ENCODE peak calls at places on chromosome 2, in six cellular contexts. R is GM06990, B is pancreas, K is lower lobe of right lung, O is cardiac fibroblast, L is RWPE1. S is an unnamed sample.

GRCh38 chr2:182870227-182870626 is 3.8 kb upstream of the FRZB start:
- DNase-seq in K (no peak), R (no peak), B (no peak), L (no peak), O (no peak), S (no peak)

GRCh38 chr2:148674063-148675020 is 29.8 kb downstream of the EPC2 start:
- DNase-seq in L (peak), B (no peak), O (no peak), R (peak), K (no peak), S (no peak)

GRCh38 chr2:9097239-9097638 is 93.8 kb upstream of the MBOAT2 start:
- DNase-seq in O (no peak), K (no peak), B (no peak), R (no peak), L (no peak), S (no peak)

GRCh38 chr2:106953236-106953635 is 67.3 kb upstream of the ST6GAL2 start:
- DNase-seq in K (no peak), B (no peak), R (no peak), O (no peak), L (no peak), S (no peak)

GRCh38 chr2:165015052-165015642 is 59.8 kb upstream of the SLC38A11 start:
- DNase-seq in K (peak), L (peak), R (no peak), B (peak), O (peak), S (peak)

GRCh38 chr2:223933098-223933800 is 11.9 kb downstream of the WDFY1 start:
- DNase-seq in R (no peak), B (no peak), L (no peak), K (no peak), O (no peak), S (no peak)

GRCh38 chr2:130824492-130825061 is 12.1 kb upstream of the ARHGEF4 start:
- DNase-seq in B (no peak), R (no peak), O (peak), L (peak), K (no peak), S (peak)

GRCh38 chr2:64525323-64525625 is 1.1 kb downstream of the AFTPH start:
- DNase-seq in R (peak), B (no peak), O (peak), L (peak), K (no peak), S (no peak)

GRCh38 chr2:101133492-101134101 is 17.6 kb downstream of the TBC1D8 start:
- DNase-seq in L (no peak), R (no peak), O (no peak), K (no peak), B (no peak), S (peak)

GRCh38 chr2:147632193-147632592 is 212.6 kb upstream of the ACVR2A start:
- DNase-seq in R (peak), L (no peak), O (no peak), B (no peak), K (no peak), S (no peak)

GRCh38 chr2:236644502-236644911 is 74.9 kb downstream of the ACKR3 start:
- DNase-seq in L (no peak), K (no peak), B (no peak), R (no peak), O (no peak), S (no peak)

GRCh38 chr2:42084231-42084671 is 36.4 kb downstream of the PKDCC start:
- DNase-seq in L (no peak), K (no peak), R (no peak), O (peak), B (peak), S (no peak)

GRCh38 chr2:127080941-127081769 is 25.8 kb downstream of the BIN1 start:
- DNase-seq in O (peak), K (peak), R (peak), L (peak), B (no peak), S (peak)

GRCh38 chr2:203673933-203674332 is 32.5 kb upstream of the CD28 start:
- DNase-seq in B (no peak), K (no peak), L (no peak), O (peak), R (peak), S (no peak)

GRCh38 chr2:102932521-102932920 is 170.7 kb downstream of the TMEM182 start:
- DNase-seq in L (no peak), R (no peak), O (no peak), K (no peak), B (no peak), S (no peak)

GRCh38 chr2:196592331-196592911 is 47.1 kb upstream of the CCDC150 start:
- DNase-seq in L (peak), R (no peak), B (peak), O (peak), K (peak), S (no peak)

GRCh38 chr2:157857881-157858280 is 18.2 kb downstream of the ACVR1 start:
- DNase-seq in K (no peak), B (no peak), R (no peak), O (peak), L (no peak), S (no peak)

GRCh38 chr2:226475650-226476049 is 324.0 kb downstream of the IRS1 start:
- DNase-seq in B (no peak), O (peak), L (peak), K (no peak), R (no peak), S (no peak)

GRCh38 chr2:241018051-241018891 is 19.9 kb downstream of the SNED1 start:
- DNase-seq in B (no peak), L (no peak), R (no peak), O (no peak), K (no peak), S (no peak)

GRCh38 chr2:143581989-143582719 is 452.9 kb downstream of the ARHGAP15 start:
- DNase-seq in R (no peak), B (no peak), L (no peak), K (no peak), O (peak), S (no peak)

GRCh38 chr2:27932396-27932795 is 41.9 kb downstream of the BABAM2 start:
- DNase-seq in R (no peak), L (peak), O (peak), B (no peak), K (no peak), S (no peak)

GRCh38 chr2:239260546-239261327 is 140.1 kb downstream of the HDAC4 start:
- DNase-seq in B (no peak), O (no peak), L (no peak), R (no peak), K (no peak), S (no peak)

GRCh38 chr2:227615181-227615580 is 541 bp upstream of the SCYGR3 start:
- DNase-seq in B (no peak), L (no peak), O (no peak), K (no peak), R (no peak), S (no peak)

GRCh38 chr2:164692114-164692513 is 70.8 kb upstream of the GRB14 start:
- DNase-seq in O (no peak), R (no peak), K (no peak), L (no peak), B (no peak), S (no peak)

GRCh38 chr2:45533771-45534170 is 77.3 kb downstream of the SRBD1 start:
- DNase-seq in B (no peak), L (no peak), R (no peak), K (no peak), O (no peak), S (no peak)

GRCh38 chr2:15595342-15595905 is 3.8 kb downstream of the DDX1 start:
- DNase-seq in R (no peak), K (no peak), O (no peak), B (no peak), L (no peak), S (no peak)

GRCh38 chr2:217402622-217403383 is 542.9 kb upstream of the TNP1 start:
- DNase-seq in K (no peak), R (no peak), L (peak), B (no peak), O (peak), S (no peak)

GRCh38 chr2:139122711-139123158 is 342.5 kb upstream of the NXPH2 start:
- DNase-seq in O (peak), R (no peak), B (no peak), L (peak), K (no peak), S (no peak)

GRCh38 chr2:134527398-134527797 is 191.4 kb downstream of the TMEM163 start:
- DNase-seq in R (no peak), B (no peak), K (no peak), O (no peak), L (no peak), S (no peak)

GRCh38 chr2:96536445-96537065 is at the start of gene ARID5A:
- DNase-seq in K (peak), O (peak), B (peak), L (peak), R (peak), S (peak)

GRCh38 chr2:20962939-20963543 is 80.8 kb downstream of the APOB start:
- DNase-seq in L (peak), K (peak), B (peak), R (no peak), O (peak), S (peak)

GRCh38 chr2:146041291-146041868 is 1521.5 kb upstream of the ZEB2 start:
- DNase-seq in K (no peak), O (no peak), R (no peak), B (no peak), L (no peak), S (no peak)

GRCh38 chr2:152861349-152861942 is 143.0 kb downstream of the ARL6IP6 start:
- DNase-seq in R (no peak), L (peak), O (peak), B (peak), K (no peak), S (no peak)

DNA sequence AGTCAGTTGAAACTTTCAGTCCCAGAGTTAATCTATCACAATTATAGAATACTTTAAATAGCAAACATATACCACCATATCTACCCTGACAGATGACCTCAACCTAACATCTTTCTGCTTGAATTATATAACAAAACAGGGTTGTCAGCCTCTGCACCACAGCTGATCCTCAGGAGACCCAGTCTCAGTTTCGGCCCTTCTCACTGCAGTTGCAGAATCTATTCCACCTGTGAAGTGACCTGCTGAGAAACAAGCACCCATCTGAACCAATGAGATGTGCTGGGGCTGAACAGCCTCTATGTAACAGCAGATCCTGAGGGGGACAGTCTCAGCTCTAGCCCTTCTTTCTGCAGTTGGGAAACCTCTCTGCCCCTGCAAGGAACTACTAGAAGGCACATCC is 567.6 kb downstream of the KCNJ3 start:
- DNase-seq in K (no peak), B (no peak), L (no peak), R (no peak), O (no peak), S (no peak)
- TF ChIP-seq CTCF in K (no peak), B (no peak), L (no peak), R (no peak), O (no peak), S (no peak)

GRCh38 chr2:219279916-219280516 is 850 bp downstream of the DNAJB2 start:
- DNase-seq in O (no peak), K (no peak), R (no peak), B (no peak), L (no peak), S (no peak)
- TF ChIP-seq CTCF in O (no peak), K (no peak), R (no peak), B (no peak), L (no peak), S (peak)

GRCh38 chr2:84492571-84492970 is 23.7 kb upstream of the DNAH6 start:
- DNase-seq in O (no peak), R (no peak), B (no peak), K (no peak), L (no peak), S (no peak)
- TF ChIP-seq CTCF in O (no peak), R (no peak), B (no peak), K (no peak), L (peak), S (no peak)

GRCh38 chr2:46973687-46974086 is 58.1 kb upstream of the MCFD2 start:
- DNase-seq in K (no peak), O (no peak), B (no peak), R (no peak), L (no peak), S (no peak)

GRCh38 chr2:46972438-46972837 is 56.8 kb upstream of the MCFD2 start:
- DNase-seq in B (no peak), L (no peak), R (no peak), K (no peak), O (no peak), S (no peak)

GRCh38 chr2:46974659-46975058 is 59.1 kb upstream of the MCFD2 start:
- DNase-seq in O (no peak), L (no peak), K (no peak), B (no peak), R (no peak), S (no peak)

GRCh38 chr2:46971914-46972313 is 56.3 kb upstream of the MCFD2 start:
- DNase-seq in B (no peak), L (no peak), K (no peak), O (no peak), R (no peak), S (no peak)

GRCh38 chr2:46974174-46974573 is 58.6 kb upstream of the MCFD2 start:
- DNase-seq in B (no peak), L (no peak), O (no peak), K (no peak), R (no peak), S (no peak)
- TF ChIP-seq CTCF in B (no peak), L (no peak), O (no peak), K (no peak), R (no peak), S (no peak)

GRCh38 chr2:209463226-209463625 is 39.4 kb downstream of the MAP2 start:
- DNase-seq in O (peak), R (no peak), L (no peak), B (no peak), K (no peak), S (no peak)
- TF ChIP-seq CTCF in O (peak), R (peak), L (no peak), B (no peak), K (peak), S (no peak)

GRCh38 chr2:10408649-10409579 is 39.2 kb downstream of the ODC1 start:
- DNase-seq in B (peak), O (peak), R (peak), L (peak), K (peak), S (peak)
- TF ChIP-seq CTCF in B (peak), O (peak), R (peak), L (peak), K (peak), S (peak)

DNA sequence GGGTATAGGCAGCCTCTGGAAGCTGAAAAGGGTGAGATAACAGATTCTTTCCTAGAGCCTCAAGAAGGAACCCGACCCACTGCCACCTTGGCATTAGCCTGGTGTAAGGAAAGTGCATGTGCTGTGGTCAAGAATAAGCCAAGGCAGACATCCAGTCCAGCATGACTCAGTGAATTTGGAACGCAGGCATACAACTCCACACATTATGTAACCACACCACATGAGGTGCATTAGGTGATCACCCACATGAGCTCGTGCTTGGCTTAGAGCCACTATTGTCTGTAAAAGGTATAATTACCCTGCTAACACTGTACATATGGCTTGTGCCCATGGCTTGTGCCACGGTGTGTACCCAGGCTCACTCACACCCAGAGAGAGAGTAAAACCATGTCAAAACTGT is 583.7 kb upstream of the HNMT start:
- DNase-seq in R (no peak), L (peak), B (no peak), K (no peak), O (no peak), S (no peak)
- TF ChIP-seq CTCF in R (no peak), L (no peak), B (no peak), K (no peak), O (no peak), S (no peak)

DNA sequence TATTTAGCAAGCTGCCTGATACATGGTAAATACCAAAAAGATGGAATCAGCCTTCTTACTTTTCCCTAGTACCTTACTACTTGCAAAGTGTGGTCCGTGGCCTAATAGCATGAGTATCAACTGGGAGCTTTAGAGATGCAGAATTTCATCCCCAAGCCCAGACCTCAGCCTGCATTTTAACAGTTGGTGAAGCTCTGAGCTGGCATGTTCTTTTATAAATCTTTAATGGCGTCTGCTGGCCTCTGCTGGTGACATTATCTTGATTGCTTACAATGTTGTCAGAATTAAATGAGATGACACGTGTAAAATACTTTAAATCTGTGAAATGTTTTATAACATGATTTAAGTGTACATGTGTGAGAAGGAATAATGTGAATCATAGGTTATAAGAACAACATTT is 115.1 kb upstream of the NOSTRIN start:
- DNase-seq in B (no peak), O (peak), K (no peak), R (no peak), L (no peak), S (no peak)
- TF ChIP-seq CTCF in B (no peak), O (peak), K (no peak), R (peak), L (peak), S (peak)